ENCODE peak calls at places on chromosomes 5 and 9, in six cellular contexts. One of them, this sample, is unnamed.

GRCh38 chr5:102787134-102787533 is 32.0 kb downstream of the PAM start:
- DNase-seq in heart right ventricle: no peak
- DNase-seq in lower lobe of right lung: no peak
- DNase-seq in BJ: no peak
- DNase-seq in sigmoid colon: no peak
- DNase-seq in pancreas: no peak
- DNase-seq in this sample: no peak

GRCh38 chr9:99848447-99848846 is 26.8 kb downstream of the NR4A3 start:
- DNase-seq in heart right ventricle: no peak
- DNase-seq in lower lobe of right lung: no peak
- DNase-seq in BJ: no peak
- DNase-seq in sigmoid colon: no peak
- DNase-seq in pancreas: no peak
- DNase-seq in this sample: no peak

GRCh38 chr9:20472646-20473045 is 149.7 kb downstream of the MLLT3 start:
- DNase-seq in heart right ventricle: no peak
- DNase-seq in lower lobe of right lung: no peak
- DNase-seq in BJ: no peak
- DNase-seq in sigmoid colon: no peak
- DNase-seq in pancreas: no peak
- DNase-seq in this sample: no peak

GRCh38 chr5:11894992-11895391 is 9.3 kb downstream of the CTNND2 start:
- DNase-seq in heart right ventricle: no peak
- DNase-seq in lower lobe of right lung: no peak
- DNase-seq in BJ: no peak
- DNase-seq in sigmoid colon: no peak
- DNase-seq in pancreas: peak; percentile 84
- DNase-seq in this sample: no peak

GRCh38 chr9:94772654-94773303 is 46.3 kb downstream of the AOPEP start:
- DNase-seq in heart right ventricle: no peak
- DNase-seq in lower lobe of right lung: no peak
- DNase-seq in BJ: peak; percentile 46
- DNase-seq in sigmoid colon: no peak
- DNase-seq in pancreas: no peak
- DNase-seq in this sample: no peak

GRCh38 chr5:24765219-24765618 is 120.4 kb upstream of the CDH10 start:
- DNase-seq in heart right ventricle: no peak
- DNase-seq in lower lobe of right lung: no peak
- DNase-seq in BJ: no peak
- DNase-seq in sigmoid colon: no peak
- DNase-seq in pancreas: no peak
- DNase-seq in this sample: no peak

GRCh38 chr5:56812110-56812509 is 3.2 kb upstream of the MAP3K1 start:
- DNase-seq in heart right ventricle: no peak
- DNase-seq in lower lobe of right lung: no peak
- DNase-seq in BJ: no peak
- DNase-seq in sigmoid colon: no peak
- DNase-seq in pancreas: no peak
- DNase-seq in this sample: no peak

GRCh38 chr9:111148994-111149759 is 110.9 kb upstream of the LPAR1 start:
- DNase-seq in heart right ventricle: peak; percentile 15
- DNase-seq in lower lobe of right lung: no peak
- DNase-seq in BJ: no peak
- DNase-seq in sigmoid colon: no peak
- DNase-seq in pancreas: no peak
- DNase-seq in this sample: no peak

GRCh38 chr9:132744881-132745761 is 74.9 kb downstream of the GTF3C4 start:
- DNase-seq in heart right ventricle: no peak
- DNase-seq in lower lobe of right lung: no peak
- DNase-seq in BJ: no peak
- DNase-seq in sigmoid colon: no peak
- DNase-seq in pancreas: no peak
- DNase-seq in this sample: no peak

GRCh38 chr9:126071076-126071750 is 255.4 kb upstream of the MVB12B start:
- DNase-seq in heart right ventricle: no peak
- DNase-seq in lower lobe of right lung: no peak
- DNase-seq in BJ: no peak
- DNase-seq in sigmoid colon: no peak
- DNase-seq in pancreas: no peak
- DNase-seq in this sample: no peak

GRCh38 chr5:33984671-33985124 is at the start of gene SLC45A2:
- DNase-seq in heart right ventricle: no peak
- DNase-seq in lower lobe of right lung: no peak
- DNase-seq in BJ: no peak
- DNase-seq in sigmoid colon: no peak
- DNase-seq in pancreas: no peak
- DNase-seq in this sample: no peak

GRCh38 chr5:79183617-79184016 is 52.3 kb upstream of the JMY start:
- DNase-seq in heart right ventricle: no peak
- DNase-seq in lower lobe of right lung: no peak
- DNase-seq in BJ: no peak
- DNase-seq in sigmoid colon: no peak
- DNase-seq in pancreas: no peak
- DNase-seq in this sample: no peak

GRCh38 chr5:87899109-87900100 is 369.2 kb downstream of the TMEM161B start:
- DNase-seq in heart right ventricle: peak; percentile 16
- DNase-seq in lower lobe of right lung: no peak
- DNase-seq in BJ: no peak
- DNase-seq in sigmoid colon: peak; percentile 72
- DNase-seq in pancreas: no peak
- DNase-seq in this sample: no peak

GRCh38 chr5:73321757-73322452 is 126.7 kb downstream of the FOXD1 start:
- DNase-seq in heart right ventricle: no peak
- DNase-seq in lower lobe of right lung: no peak
- DNase-seq in BJ: peak; percentile 74
- DNase-seq in sigmoid colon: no peak
- DNase-seq in pancreas: no peak
- DNase-seq in this sample: peak; percentile 82

GRCh38 chr5:93585753-93586385 is 2.8 kb downstream of the NR2F1 start:
- DNase-seq in heart right ventricle: no peak
- DNase-seq in lower lobe of right lung: no peak
- DNase-seq in BJ: no peak
- DNase-seq in sigmoid colon: peak; percentile 68
- DNase-seq in pancreas: no peak
- DNase-seq in this sample: no peak

GRCh38 chr9:123089790-123090189 is 56.3 kb downstream of the GPR21 start:
- DNase-seq in heart right ventricle: no peak
- DNase-seq in lower lobe of right lung: no peak
- DNase-seq in BJ: no peak
- DNase-seq in sigmoid colon: no peak
- DNase-seq in pancreas: no peak
- DNase-seq in this sample: no peak

GRCh38 chr5:160054047-160054446 is 45.1 kb downstream of the TTC1 start:
- DNase-seq in heart right ventricle: no peak
- DNase-seq in lower lobe of right lung: no peak
- DNase-seq in BJ: no peak
- DNase-seq in sigmoid colon: no peak
- DNase-seq in pancreas: no peak
- DNase-seq in this sample: no peak

GRCh38 chr9:36101916-36102741 is 34.4 kb upstream of the GLIPR2 start:
- DNase-seq in heart right ventricle: no peak
- DNase-seq in lower lobe of right lung: no peak
- DNase-seq in BJ: peak; percentile 92
- DNase-seq in sigmoid colon: no peak
- DNase-seq in pancreas: no peak
- DNase-seq in this sample: peak; percentile 94

GRCh38 chr9:8234286-8234819 is 434.8 kb upstream of the DMAC1 start:
- DNase-seq in heart right ventricle: no peak
- DNase-seq in lower lobe of right lung: no peak
- DNase-seq in BJ: no peak
- DNase-seq in sigmoid colon: no peak
- DNase-seq in pancreas: no peak
- DNase-seq in this sample: no peak

GRCh38 chr9:111158375-111158774 is 120.1 kb upstream of the LPAR1 start:
- DNase-seq in heart right ventricle: no peak
- DNase-seq in lower lobe of right lung: no peak
- DNase-seq in BJ: peak; percentile 52
- DNase-seq in sigmoid colon: no peak
- DNase-seq in pancreas: no peak
- DNase-seq in this sample: no peak

GRCh38 chr9:8660383-8660782 is 860.8 kb upstream of the DMAC1 start:
- DNase-seq in heart right ventricle: peak; percentile 38
- DNase-seq in lower lobe of right lung: no peak
- DNase-seq in BJ: no peak
- DNase-seq in sigmoid colon: peak; percentile 77
- DNase-seq in pancreas: peak; percentile 47
- DNase-seq in this sample: peak; percentile 54

GRCh38 chr9:98866435-98867108 is 59.1 kb downstream of the GALNT12 start:
- DNase-seq in heart right ventricle: no peak
- DNase-seq in lower lobe of right lung: no peak
- DNase-seq in BJ: peak; percentile 51
- DNase-seq in sigmoid colon: no peak
- DNase-seq in pancreas: no peak
- DNase-seq in this sample: no peak

GRCh38 chr5:178145965-178146820 is 7.5 kb downstream of the NHP2 start:
- DNase-seq in heart right ventricle: peak; percentile 48
- DNase-seq in lower lobe of right lung: peak; percentile 79
- DNase-seq in BJ: no peak
- DNase-seq in sigmoid colon: no peak
- DNase-seq in pancreas: peak; percentile 60
- DNase-seq in this sample: no peak

GRCh38 chr9:2144619-2145018 is 129.5 kb downstream of the SMARCA2 start:
- DNase-seq in heart right ventricle: no peak
- DNase-seq in lower lobe of right lung: no peak
- DNase-seq in BJ: no peak
- DNase-seq in sigmoid colon: no peak
- DNase-seq in pancreas: no peak
- DNase-seq in this sample: no peak

GRCh38 chr5:17379188-17379951 is 118.7 kb upstream of the TAF11L2 start:
- DNase-seq in heart right ventricle: no peak
- DNase-seq in lower lobe of right lung: no peak
- DNase-seq in BJ: no peak
- DNase-seq in sigmoid colon: no peak
- DNase-seq in pancreas: no peak
- DNase-seq in this sample: no peak

GRCh38 chr5:160903076-160903475 is 51.1 kb upstream of the ATP10B start:
- DNase-seq in heart right ventricle: no peak
- DNase-seq in lower lobe of right lung: no peak
- DNase-seq in BJ: no peak
- DNase-seq in sigmoid colon: no peak
- DNase-seq in pancreas: no peak
- DNase-seq in this sample: no peak

GRCh38 chr9:105116047-105116868 is 128.2 kb upstream of the SLC44A1 start:
- DNase-seq in heart right ventricle: no peak
- DNase-seq in lower lobe of right lung: no peak
- DNase-seq in BJ: no peak
- DNase-seq in sigmoid colon: no peak
- DNase-seq in pancreas: no peak
- DNase-seq in this sample: no peak

GRCh38 chr5:153964201-153965101 is 74.3 kb downstream of the FAM114A2 start:
- DNase-seq in heart right ventricle: no peak
- DNase-seq in lower lobe of right lung: no peak
- DNase-seq in BJ: no peak
- DNase-seq in sigmoid colon: no peak
- DNase-seq in pancreas: no peak
- DNase-seq in this sample: no peak
- H3K4me3 ChIP-seq in heart right ventricle: peak overlapping the region; percentile 15
- H3K4me3 ChIP-seq in lower lobe of right lung: no peak overlapping the region
- H3K4me3 ChIP-seq in BJ: no peak overlapping the region
- H3K4me3 ChIP-seq in sigmoid colon: no peak overlapping the region
- H3K4me3 ChIP-seq in pancreas: no peak overlapping the region
- H3K4me3 ChIP-seq in this sample: no peak overlapping the region

GRCh38 chr5:1913578-1913977 is 30.9 kb upstream of the IRX4 start:
- DNase-seq in heart right ventricle: no peak
- DNase-seq in lower lobe of right lung: no peak
- DNase-seq in BJ: no peak
- DNase-seq in sigmoid colon: peak; percentile 35
- DNase-seq in pancreas: no peak
- DNase-seq in this sample: no peak

GRCh38 chr5:1914471-1914870 is 31.7 kb upstream of the IRX4 start:
- DNase-seq in heart right ventricle: no peak
- DNase-seq in lower lobe of right lung: no peak
- DNase-seq in BJ: no peak
- DNase-seq in sigmoid colon: peak; percentile 57
- DNase-seq in pancreas: no peak
- DNase-seq in this sample: no peak

GRCh38 chr5:1911773-1912235 is 29.1 kb upstream of the IRX4 start:
- DNase-seq in heart right ventricle: no peak
- DNase-seq in lower lobe of right lung: no peak
- DNase-seq in BJ: no peak
- DNase-seq in sigmoid colon: peak; percentile 28
- DNase-seq in pancreas: no peak
- DNase-seq in this sample: no peak

GRCh38 chr5:1910861-1911772 is 28.4 kb upstream of the IRX4 start:
- DNase-seq in heart right ventricle: no peak
- DNase-seq in lower lobe of right lung: no peak
- DNase-seq in BJ: no peak
- DNase-seq in sigmoid colon: peak; percentile 46
- DNase-seq in pancreas: no peak
- DNase-seq in this sample: no peak

GRCh38 chr5:1912951-1913565 is 30.3 kb upstream of the IRX4 start:
- DNase-seq in heart right ventricle: no peak
- DNase-seq in lower lobe of right lung: no peak
- DNase-seq in BJ: no peak
- DNase-seq in sigmoid colon: peak; percentile 46
- DNase-seq in pancreas: no peak
- DNase-seq in this sample: no peak
- H3K27me3 ChIP-seq in heart right ventricle: peaks cover 3% of the 10 kb centered on the region
- H3K27me3 ChIP-seq in lower lobe of right lung: no peaks in the 10 kb centered on the region
- H3K27me3 ChIP-seq in BJ: no peaks in the 10 kb centered on the region
- H3K27me3 ChIP-seq in sigmoid colon: peaks cover under 1% of the 10 kb centered on the region
- H3K27me3 ChIP-seq in pancreas: no peaks in the 10 kb centered on the region
- H3K27me3 ChIP-seq in this sample: no peaks in the 10 kb centered on the region

DNA sequence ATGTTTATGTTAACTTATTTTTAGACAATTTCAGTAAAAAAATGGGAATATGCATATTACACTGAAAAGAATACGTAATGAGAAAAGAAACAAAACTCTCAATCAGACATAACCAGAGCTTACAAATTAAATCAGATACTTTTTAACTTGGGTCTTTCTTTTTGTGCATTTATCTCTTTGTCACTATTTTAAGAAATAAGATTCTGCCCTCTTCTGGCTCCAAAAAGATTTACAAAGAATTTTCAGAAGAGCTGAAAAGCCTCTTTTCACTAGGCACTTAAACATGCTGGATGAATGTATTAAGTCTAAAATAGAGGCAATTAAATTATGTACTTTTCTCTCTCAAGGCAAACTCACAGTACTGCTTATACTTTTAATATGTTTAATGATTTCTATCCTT is 55.5 kb downstream of the CEP120 start:
- DNase-seq in heart right ventricle: no peak
- DNase-seq in lower lobe of right lung: no peak
- DNase-seq in BJ: no peak
- DNase-seq in sigmoid colon: no peak
- DNase-seq in pancreas: no peak
- DNase-seq in this sample: no peak
- TF ChIP-seq CTCF in heart right ventricle: peak; percentile 6
- TF ChIP-seq CTCF in lower lobe of right lung: no peak
- TF ChIP-seq CTCF in BJ: peak; percentile 41
- TF ChIP-seq CTCF in sigmoid colon: peak; percentile 35
- TF ChIP-seq CTCF in pancreas: no peak
- TF ChIP-seq CTCF in this sample: peak; percentile 15

DNA sequence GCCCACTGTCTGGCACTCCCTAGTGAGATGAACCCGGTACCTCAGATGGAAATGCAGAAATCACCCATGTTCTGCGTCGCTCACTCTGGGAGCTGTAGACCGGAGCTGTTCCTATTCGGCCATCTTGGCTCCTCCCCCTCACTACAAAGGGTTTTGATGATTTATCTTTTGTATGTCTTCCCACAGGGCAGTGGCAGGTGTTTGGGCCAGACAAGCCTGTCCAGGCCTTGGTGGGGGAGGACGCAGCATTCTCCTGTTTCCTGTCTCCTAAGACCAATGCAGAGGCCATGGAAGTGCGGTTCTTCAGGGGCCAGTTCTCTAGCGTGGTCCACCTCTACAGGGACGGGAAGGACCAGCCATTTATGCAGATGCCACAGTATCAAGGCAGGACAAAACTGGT is 9.4 kb downstream of the BTNL8 start:
- DNase-seq in heart right ventricle: no peak
- DNase-seq in lower lobe of right lung: no peak
- DNase-seq in BJ: no peak
- DNase-seq in sigmoid colon: no peak
- DNase-seq in pancreas: no peak
- DNase-seq in this sample: no peak
- H3K4me3 ChIP-seq in heart right ventricle: no peak overlapping the region
- H3K4me3 ChIP-seq in lower lobe of right lung: no peak overlapping the region
- H3K4me3 ChIP-seq in BJ: no peak overlapping the region
- H3K4me3 ChIP-seq in sigmoid colon: no peak overlapping the region
- H3K4me3 ChIP-seq in pancreas: no peak overlapping the region
- H3K4me3 ChIP-seq in this sample: no peak overlapping the region

This sample was measured in kidney epithelial cell.